ENCODE peak calls at places on chromosomes 11 and 22, in seven cellular contexts. L is HepG2; S is effector memory CD4-positive, alpha-beta T cell; W is pancreas; Y is heart right ventricle; T is heart left ventricle; N is upper lobe of right lung. C is an unnamed sample.

GRCh38 chr11:131991606-131992005 is 621.2 kb downstream of the NTM start:
- DNase-seq in L (no peak), S (no peak), W (no peak), Y (no peak), T (no peak), N (no peak), C (no peak)

GRCh38 chr11:110251837-110252236 is 44.6 kb downstream of the RDX start:
- DNase-seq in L (no peak), S (no peak), W (peak; percentile 33), Y (no peak), T (peak; percentile 9), N (no peak), C (no peak)

GRCh38 chr22:44628856-44629255 is 73.1 kb upstream of the PRR5 start:
- DNase-seq in L (no peak), S (no peak), W (no peak), Y (no peak), T (no peak), N (peak; percentile 58), C (peak; percentile 38)

GRCh38 chr22:42367980-42368378 is 64.2 kb downstream of the NFAM1 start:
- DNase-seq in L (no peak), S (no peak), W (peak; percentile 59), Y (no peak), T (no peak), N (no peak), C (no peak)

GRCh38 chr11:14110629-14111028 is 148.1 kb downstream of the SPON1 start:
- DNase-seq in L (no peak), S (no peak), W (no peak), Y (no peak), T (no peak), N (no peak), C (no peak)

GRCh38 chr22:37381489-37381888 is 45.8 kb downstream of the ELFN2 start:
- DNase-seq in L (no peak), S (no peak), W (no peak), Y (no peak), T (no peak), N (no peak), C (no peak)

GRCh38 chr11:101187748-101188147 is 58.1 kb upstream of the PGR start:
- DNase-seq in L (no peak), S (no peak), W (no peak), Y (no peak), T (no peak), N (no peak), C (no peak)

GRCh38 chr22:48456449-48456848 is 1371.2 kb downstream of the BRD1 start:
- DNase-seq in L (no peak), S (no peak), W (no peak), Y (no peak), T (no peak), N (no peak), C (peak; percentile 3)

GRCh38 chr11:69382131-69383128 is 88.5 kb downstream of the MYEOV start:
- DNase-seq in L (no peak), S (no peak), W (no peak), Y (peak; percentile 43), T (peak; percentile 38), N (peak; percentile 67), C (peak; percentile 52)

GRCh38 chr22:50434849-50435700 is 39.8 kb downstream of the SBF1 start:
- DNase-seq in L (no peak), S (no peak), W (peak; percentile 28), Y (no peak), T (no peak), N (no peak), C (no peak)

GRCh38 chr22:37745548-37746365 is 48.9 kb downstream of the TRIOBP start:
- DNase-seq in L (peak; percentile 80), S (peak; percentile 86), W (peak; percentile 92), Y (peak; percentile 93), T (peak; percentile 95), N (peak; percentile 96), C (peak; percentile 96)

GRCh38 chr11:75802022-75802912 is 12.7 kb upstream of the UVRAG start:
- DNase-seq in L (no peak), S (no peak), W (no peak), Y (no peak), T (no peak), N (no peak), C (no peak)

GRCh38 chr11:7668464-7668863 is 4.8 kb downstream of the CYB5R2 start:
- DNase-seq in L (no peak), S (no peak), W (no peak), Y (no peak), T (no peak), N (no peak), C (no peak)

GRCh38 chr11:62592216-62592815 is 993 bp upstream of the TUT1 start:
- DNase-seq in L (no peak), S (no peak), W (no peak), Y (no peak), T (no peak), N (no peak), C (no peak)

GRCh38 chr11:72591785-72592490 is 82.3 kb downstream of the PDE2A start:
- DNase-seq in L (no peak), S (peak; percentile 14), W (peak; percentile 4), Y (no peak), T (no peak), N (no peak), C (no peak)

GRCh38 chr11:59668188-59668949 is 468 bp downstream of the PATL1 start:
- DNase-seq in L (peak; percentile 53), S (peak; percentile 63), W (peak; percentile 69), Y (peak; percentile 36), T (no peak), N (peak; percentile 83), C (peak; percentile 80)

GRCh38 chr11:126886636-126887035 is 113.9 kb downstream of the KIRREL3 start:
- DNase-seq in L (no peak), S (no peak), W (no peak), Y (no peak), T (no peak), N (no peak), C (no peak)

GRCh38 chr11:61061081-61061826 is 41.0 kb upstream of the CD5 start:
- DNase-seq in L (no peak), S (peak; percentile 46), W (no peak), Y (no peak), T (no peak), N (no peak), C (no peak)

GRCh38 chr11:26782220-26782619 is 60.4 kb upstream of the SLC5A12 start:
- DNase-seq in L (no peak), S (no peak), W (no peak), Y (no peak), T (no peak), N (no peak), C (no peak)

GRCh38 chr22:29032014-29032475 is 29.6 kb downstream of the C22orf31 start:
- DNase-seq in L (peak; percentile 78), S (no peak), W (no peak), Y (no peak), T (no peak), N (no peak), C (no peak)

GRCh38 chr22:29030618-29031235 is 30.9 kb downstream of the C22orf31 start:
- DNase-seq in L (peak; percentile 93), S (no peak), W (peak; percentile 91), Y (peak; percentile 71), T (peak; percentile 83), N (peak; percentile 89), C (peak; percentile 83)

GRCh38 chr22:29032584-29032983 is 29.0 kb downstream of the C22orf31 start:
- DNase-seq in L (no peak), S (no peak), W (no peak), Y (no peak), T (no peak), N (no peak), C (no peak)

GRCh38 chr22:29030016-29030617 is 31.5 kb downstream of the C22orf31 start:
- DNase-seq in L (peak; percentile 72), S (no peak), W (no peak), Y (no peak), T (no peak), N (no peak), C (no peak)

DNA sequence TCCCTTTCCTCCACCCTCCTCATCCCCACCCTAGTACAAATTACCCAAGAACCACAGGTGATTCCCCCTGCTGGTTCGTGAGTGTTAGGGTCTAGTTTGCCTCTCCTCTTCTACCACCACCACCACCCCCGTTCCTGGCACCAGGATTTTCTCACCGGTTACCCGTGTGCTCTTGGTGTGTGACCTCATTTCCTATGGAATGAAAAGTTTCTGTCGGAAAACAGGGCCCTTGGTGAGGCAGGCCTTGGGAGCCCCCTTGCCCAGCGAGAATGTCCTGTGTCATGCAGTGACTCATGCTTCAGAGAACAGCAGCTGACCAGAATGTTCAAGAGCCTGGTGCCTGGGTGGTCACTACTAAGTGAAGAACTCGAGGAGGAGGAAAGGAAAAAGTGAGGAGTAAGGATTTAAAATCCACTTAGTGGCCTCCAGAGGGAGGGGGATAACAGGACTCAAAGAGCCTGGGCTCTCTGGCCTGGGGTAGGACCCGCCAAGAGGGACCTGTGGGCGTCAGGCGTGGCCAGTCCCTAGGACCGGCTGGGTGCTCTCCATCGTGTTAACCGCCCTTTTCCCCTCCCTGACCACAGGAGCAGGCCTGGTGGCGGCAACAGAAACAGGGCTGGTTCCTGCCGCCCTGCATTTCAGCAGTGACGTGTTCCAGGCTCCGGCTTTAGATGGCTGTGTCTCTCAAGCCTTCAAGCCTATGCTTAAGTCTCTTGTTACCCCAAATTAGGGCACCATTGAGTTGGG is 30.2 kb downstream of the C22orf31 start:
- DNase-seq in L (peak; percentile 93), S (no peak), W (peak; percentile 56), Y (peak; percentile 22), T (peak; percentile 48), N (peak; percentile 71), C (peak; percentile 63)
- H3K4me3 ChIP-seq in L (peak overlapping the region; percentile 36), S (no peak overlapping the region), W (peak overlapping the region; percentile 44), Y (peak overlapping the region; percentile 57), T (peak overlapping the region; percentile 51), N (peak overlapping the region; percentile 41), C (peak overlapping the region; percentile 53)

DNA sequence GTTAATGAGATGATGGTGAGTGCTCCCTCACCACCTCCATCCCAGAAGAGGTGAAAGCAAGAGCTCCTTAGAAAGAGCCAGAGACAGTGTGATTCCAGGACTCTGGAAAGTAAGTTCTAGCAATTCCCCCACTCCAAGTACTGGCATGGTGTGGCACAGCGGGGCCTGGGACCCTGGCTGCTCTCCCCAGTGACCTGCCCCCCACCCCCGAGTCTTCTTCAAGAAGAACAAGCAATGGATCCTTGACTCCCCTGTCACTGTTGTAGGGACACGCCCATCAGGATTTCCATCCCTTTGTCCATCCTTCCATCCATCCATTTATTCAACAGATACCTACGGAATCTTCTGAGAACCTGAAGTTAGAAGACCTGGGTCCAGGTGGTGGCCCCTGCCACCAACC is 44.4 kb downstream of the C11orf96 start:
- DNase-seq in L (no peak), S (no peak), W (no peak), Y (no peak), T (no peak), N (no peak), C (no peak)
- H3K27ac ChIP-seq in L (no peak overlapping the region), S (no peak overlapping the region), W (peak overlapping the region; percentile 22), Y (peak overlapping the region; percentile 88), T (peak overlapping the region; percentile 73), N (peak overlapping the region; percentile 65), C (peak overlapping the region; percentile 49)

GRCh38 chr11:3803726-3804510 is 4.4 kb upstream of the PGAP2 start:
- DNase-seq in L (no peak), S (no peak), W (no peak), Y (no peak), T (no peak), N (peak; percentile 21), C (no peak)
- H3K4me3 ChIP-seq in L (no peak overlapping the region), S (no peak overlapping the region), W (no peak overlapping the region), Y (no peak overlapping the region), T (no peak overlapping the region), N (no peak overlapping the region), C (no peak overlapping the region)

DNA sequence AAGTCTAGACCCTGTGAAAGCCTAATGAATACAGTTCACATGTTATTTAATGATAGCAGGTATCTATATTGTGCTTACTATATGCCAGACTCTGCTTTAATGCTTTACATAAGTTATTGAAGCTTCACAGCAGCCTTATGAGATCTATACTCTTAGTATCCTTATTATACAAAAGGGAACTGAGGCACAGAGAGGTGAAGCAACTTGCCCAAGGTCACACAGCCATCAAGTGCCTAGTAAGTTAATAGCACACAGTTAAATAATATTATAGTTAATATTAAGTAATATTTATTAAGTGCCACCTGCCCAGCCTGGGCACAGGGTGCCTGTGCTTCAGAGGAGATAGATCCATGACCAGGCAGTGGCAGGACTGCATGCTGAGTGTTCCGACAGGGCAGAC is 78.1 kb downstream of the TP53I11 start:
- DNase-seq in L (no peak), S (no peak), W (no peak), Y (no peak), T (no peak), N (no peak), C (no peak)
- H3K27ac ChIP-seq in L (no peak overlapping the region), S (no peak overlapping the region), W (no peak overlapping the region), Y (no peak overlapping the region), T (no peak overlapping the region), N (no peak overlapping the region), C (no peak overlapping the region)

C was measured in lower lobe of right lung.